ENCODE peak calls at places on chromosomes 12 and 14, in four cellular contexts. K is A549, I is GM12878, X is K562. M is an unnamed sample.

GRCh38 chr14:51867753-51868152 is 7.3 kb downstream of the GNG2 start:
- DNase-seq in I (no peak), X (no peak), K (no peak), M (peak; percentile 48)

GRCh38 chr12:125247477-125247876 is 182.2 kb downstream of the AACS start:
- DNase-seq in K (peak; percentile 17), I (no peak), X (peak; percentile 12), M (no peak)

GRCh38 chr14:72666610-72667009 is 227.3 kb downstream of the DPF3 start:
- DNase-seq in X (no peak), I (no peak), K (peak; percentile 36), M (peak; percentile 89)

GRCh38 chr14:95903616-95904107 is 27.0 kb downstream of the TUNAR start:
- DNase-seq in X (no peak), I (no peak), K (no peak), M (no peak)

GRCh38 chr14:29937116-29937515 is 9.5 kb upstream of the PRKD1 start:
- DNase-seq in K (peak; percentile 48), X (no peak), I (no peak), M (peak; percentile 48)

GRCh38 chr12:38905480-38906351 is at the start of gene CPNE8:
- DNase-seq in X (peak; percentile 73), I (peak; percentile 48), K (peak; percentile 87), M (no peak)

GRCh38 chr12:85633491-85633890 is 202.7 kb downstream of the RASSF9 start:
- DNase-seq in K (no peak), I (no peak), X (no peak), M (no peak)

GRCh38 chr12:57169046-57169795 is 21.8 kb upstream of the LRP1-AS start:
- DNase-seq in X (no peak), I (no peak), K (no peak), M (no peak)

GRCh38 chr12:64085154-64085553 is 136.9 kb downstream of the KICS2 start:
- DNase-seq in K (no peak), I (no peak), X (no peak), M (no peak)

GRCh38 chr14:95183532-95184412 is 26.4 kb upstream of the DICER1 start:
- DNase-seq in K (no peak), X (no peak), I (peak; percentile 25), M (no peak)

GRCh38 chr12:52005903-52006703 is 643 bp upstream of the TAMALIN start:
- DNase-seq in X (no peak), K (no peak), I (peak; percentile 32), M (no peak)

GRCh38 chr14:104084251-104085002 is 1.1 kb upstream of the ASPG start:
- DNase-seq in X (no peak), I (no peak), K (no peak), M (no peak)

GRCh38 chr12:50882563-50882962 is 39.8 kb downstream of the TMPRSS12 start:
- DNase-seq in X (no peak), K (no peak), I (no peak), M (no peak)

GRCh38 chr12:28096649-28097048 is 93.6 kb upstream of the CCDC91 start:
- DNase-seq in I (no peak), X (no peak), K (no peak), M (no peak)

GRCh38 chr14:23441076-23441475 is 5.6 kb upstream of the MYH7 start:
- DNase-seq in I (no peak), K (no peak), X (peak; percentile 60), M (no peak)

GRCh38 chr14:23443881-23444280 is 8.4 kb upstream of the MYH7 start:
- DNase-seq in X (no peak), I (no peak), K (no peak), M (no peak)

GRCh38 chr14:23444314-23444713 is 8.9 kb upstream of the MYH7 start:
- DNase-seq in I (no peak), X (no peak), K (no peak), M (no peak)

GRCh38 chr14:23442721-23443356 is 7.4 kb upstream of the MYH7 start:
- DNase-seq in I (no peak), X (no peak), K (no peak), M (no peak)

DNA sequence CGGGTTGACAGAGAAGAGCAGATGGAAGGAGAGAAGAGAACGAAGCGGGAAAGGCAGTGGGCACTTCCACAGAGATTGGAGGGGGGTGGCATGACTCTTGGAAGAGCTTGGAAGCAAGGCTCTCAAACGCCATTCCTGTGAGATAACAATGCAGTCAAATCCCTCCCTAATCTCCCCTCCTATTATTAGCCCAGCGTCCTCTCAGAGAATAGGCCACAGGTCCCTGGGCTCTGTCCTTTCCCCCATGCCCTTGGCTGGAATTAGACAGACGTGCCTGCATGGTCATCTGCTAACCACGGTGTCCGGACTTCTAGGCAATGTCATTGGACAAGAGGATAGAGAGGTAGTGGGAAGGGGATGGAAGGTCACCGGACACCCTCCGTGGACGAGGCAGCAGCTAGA is 8.0 kb upstream of the MYH7 start:
- DNase-seq in K (no peak), X (no peak), I (no peak), M (no peak)
- TF ChIP-seq ELK1 in K (no peak), X (no peak), I (no peak), M (no peak)

GRCh38 chr12:121796855-121797751 is 3.6 kb upstream of the RHOF start:
- DNase-seq in X (peak; percentile 98), K (peak; percentile 96), I (no peak), M (peak; percentile 83)
- TF ChIP-seq ELK1 in X (no peak), K (no peak), I (no peak), M (no peak)

GRCh38 chr12:127717293-127717692 is 549.7 kb upstream of the TMEM132C start:
- DNase-seq in K (no peak), X (no peak), I (no peak), M (no peak)
- TF ChIP-seq ELK1 in K (no peak), X (no peak), I (no peak), M (no peak)

GRCh38 chr14:54686871-54687749 is 120.2 kb downstream of the SAMD4A start:
- DNase-seq in K (no peak), I (no peak), X (no peak), M (no peak)

GRCh38 chr14:54686219-54686870 is 119.4 kb downstream of the SAMD4A start:
- DNase-seq in I (no peak), X (no peak), K (peak; percentile 23), M (peak; percentile 91)

GRCh38 chr14:54687750-54688119 is 120.8 kb downstream of the SAMD4A start:
- DNase-seq in K (no peak), I (no peak), X (no peak), M (no peak)

GRCh38 chr14:54683882-54684794 is 117.2 kb downstream of the SAMD4A start:
- DNase-seq in I (no peak), X (no peak), K (no peak), M (peak; percentile 80)

GRCh38 chr14:54685286-54685845 is 118.4 kb downstream of the SAMD4A start:
- DNase-seq in I (no peak), X (no peak), K (no peak), M (no peak)
- TF ChIP-seq ELK1 in I (no peak), X (no peak), K (no peak), M (no peak)

GRCh38 chr14:56002316-56002715 is 115.9 kb upstream of the PELI2 start:
- DNase-seq in K (peak; percentile 11), I (no peak), X (no peak), M (peak; percentile 23)

GRCh38 chr14:56004323-56004722 is 113.9 kb upstream of the PELI2 start:
- DNase-seq in K (no peak), I (no peak), X (no peak), M (no peak)

GRCh38 chr14:56000846-56001245 is 117.4 kb upstream of the PELI2 start:
- DNase-seq in X (no peak), K (no peak), I (no peak), M (no peak)

GRCh38 chr14:56004807-56005579 is 113.2 kb upstream of the PELI2 start:
- DNase-seq in X (peak; percentile 28), K (peak; percentile 69), I (peak; percentile 15), M (peak; percentile 77)

GRCh38 chr14:56002876-56003625 is 115.2 kb upstream of the PELI2 start:
- DNase-seq in I (peak; percentile 19), K (no peak), X (no peak), M (no peak)
- TF ChIP-seq ELK1 in I (no peak), K (no peak), X (no peak), M (no peak)

GRCh38 chr12:103326190-103326589 is 169.6 kb downstream of the C12orf42 start:
- DNase-seq in K (peak; percentile 39), X (peak; percentile 0), I (no peak), M (no peak)
- TF ChIP-seq ELK1 in K (no peak), X (no peak), I (no peak), M (no peak)